ENCODE peak calls at places on chromosome 1, in ten cellular contexts. X, D, H, G, O, I, L, F, Z and V are unnamed samples.
A peak's percentile ranks its signal among the peaks of the same experiment; 100 is the strongest.

GRCh38 chr1:246681822-246682221 is 42.4 kb upstream of the SCCPDH start:
- DNase-seq in X (no peak), Z (no peak), L (no peak), H (no peak), F (peak; percentile 94), I (no peak), G (no peak), O (no peak), D (no peak), V (no peak)

GRCh38 chr1:221887091-221887746 is 145.3 kb upstream of the DUSP10 start:
- DNase-seq in X (peak; percentile 73), D (no peak), L (peak; percentile 18), I (no peak), F (no peak), G (peak; percentile 82), H (peak; percentile 94), O (no peak), Z (no peak), V (no peak)

GRCh38 chr1:109617291-109617801 is 2.1 kb downstream of the GNAT2 start:
- DNase-seq in D (no peak), I (no peak), Z (no peak), O (no peak), G (peak; percentile 87), X (no peak), L (no peak), H (peak; percentile 42), F (no peak), V (no peak)

GRCh38 chr1:21574464-21575151 is 65.4 kb downstream of the ALPL start:
- DNase-seq in H (no peak), G (peak; percentile 83), Z (no peak), L (no peak), F (peak; percentile 73), X (no peak), O (no peak), D (no peak), I (no peak), V (no peak)

GRCh38 chr1:116334015-116334547 is 39.0 kb upstream of the ATP1A1 start:
- DNase-seq in Z (no peak), F (peak; percentile 5), D (no peak), G (peak; percentile 52), I (no peak), O (no peak), X (no peak), H (peak; percentile 19), L (peak; percentile 56), V (no peak)

GRCh38 chr1:17984510-17985085 is 123.0 kb upstream of the IGSF21 start:
- DNase-seq in H (peak; percentile 16), L (peak; percentile 24), F (peak; percentile 20), D (no peak), G (peak; percentile 3), X (peak; percentile 13), O (no peak), Z (peak; percentile 30), I (no peak), V (peak; percentile 68)

GRCh38 chr1:62234709-62235108 is 40.1 kb downstream of the L1TD1 start:
- DNase-seq in X (no peak), L (no peak), O (no peak), F (no peak), G (no peak), I (no peak), D (no peak), H (no peak), Z (no peak), V (no peak)

GRCh38 chr1:161021168-161021958 is 411 bp upstream of the F11R start:
- DNase-seq in D (peak; percentile 70), L (peak; percentile 97), H (peak; percentile 75), I (peak; percentile 62), G (peak; percentile 80), Z (peak; percentile 88), O (peak; percentile 94), F (peak; percentile 99), X (peak; percentile 99), V (peak; percentile 99)

GRCh38 chr1:9844746-9845145 is 21.0 kb upstream of the CLSTN1 start:
- DNase-seq in O (no peak), L (no peak), D (no peak), G (no peak), X (no peak), F (no peak), Z (no peak), I (no peak), H (no peak), V (no peak)

GRCh38 chr1:92081031-92081430 is 886 bp downstream of the BTBD8 start:
- DNase-seq in L (no peak), X (no peak), F (no peak), I (no peak), G (no peak), Z (no peak), H (no peak), D (no peak), O (no peak), V (no peak)

GRCh38 chr1:17966341-17966740 is 141.3 kb upstream of the IGSF21 start:
- DNase-seq in L (no peak), X (no peak), F (no peak), D (no peak), I (no peak), H (no peak), O (no peak), G (no peak), Z (no peak), V (no peak)

GRCh38 chr1:181674617-181675016 is 191.3 kb downstream of the CACNA1E start:
- DNase-seq in F (no peak), X (no peak), Z (no peak), H (no peak), O (no peak), I (no peak), D (no peak), L (no peak), G (no peak), V (peak; percentile 30)

GRCh38 chr1:31583995-31584868 is 7.9 kb downstream of the TINAGL1 start:
- DNase-seq in I (no peak), L (peak; percentile 72), Z (no peak), H (peak; percentile 60), X (no peak), O (no peak), D (no peak), F (no peak), G (peak; percentile 86), V (peak; percentile 64)

GRCh38 chr1:233707153-233707905 is 93.4 kb downstream of the KCNK1 start:
- DNase-seq in F (peak; percentile 60), X (peak; percentile 69), L (no peak), O (no peak), Z (no peak), D (no peak), H (peak; percentile 74), G (peak; percentile 35), I (no peak), V (peak; percentile 79)

GRCh38 chr1:172742599-172743500 is 83.9 kb downstream of the FASLG start:
- DNase-seq in G (peak; percentile 56), X (peak; percentile 12), H (peak; percentile 28), Z (peak; percentile 17), O (peak; percentile 49), D (no peak), F (peak; percentile 63), I (no peak), L (no peak), V (peak; percentile 48)

GRCh38 chr1:26811057-26811456 is 15.4 kb upstream of the ZDHHC18 start:
- DNase-seq in F (no peak), X (no peak), G (no peak), Z (no peak), D (no peak), I (no peak), L (no peak), O (no peak), H (no peak), V (no peak)

GRCh38 chr1:175911138-175911537 is 167.7 kb upstream of the TNR start:
- DNase-seq in X (no peak), D (no peak), I (no peak), G (no peak), L (no peak), Z (no peak), F (no peak), H (peak; percentile 4), O (no peak), V (no peak)

GRCh38 chr1:229023651-229024295 is 247.1 kb upstream of the RAB4A start:
- DNase-seq in F (no peak), X (no peak), H (no peak), G (no peak), O (no peak), D (no peak), I (no peak), L (no peak), Z (no peak), V (no peak)

GRCh38 chr1:179143332-179143731 is 61.5 kb downstream of the TOR3A start:
- DNase-seq in Z (no peak), L (no peak), G (peak; percentile 87), O (no peak), F (no peak), D (no peak), H (no peak), X (no peak), I (no peak), V (no peak)

GRCh38 chr1:70204578-70204977 is 801 bp downstream of the LRRC40 start:
- DNase-seq in I (no peak), O (no peak), F (peak; percentile 19), L (no peak), Z (no peak), X (no peak), D (no peak), H (no peak), G (peak; percentile 37), V (no peak)

GRCh38 chr1:9311029-9311428 is 18.3 kb downstream of the SPSB1 start:
- DNase-seq in X (no peak), F (no peak), O (no peak), Z (no peak), D (no peak), G (no peak), I (no peak), H (no peak), L (no peak), V (no peak)

GRCh38 chr1:247077768-247078314 is 770 bp downstream of the ZNF670 start:
- DNase-seq in O (peak; percentile 5), H (peak; percentile 21), D (no peak), I (no peak), Z (no peak), F (peak; percentile 10), L (no peak), X (peak; percentile 13), G (peak; percentile 25), V (no peak)